ENCODE peak calls at places on chromosome 15, in eight cellular contexts. T is EH; V is naive thymus-derived CD8-positive, alpha-beta T cell; J is central memory CD4-positive, alpha-beta T cell; Y is H4; C is activated B cell treated with CpG ODN at 0.5 μM for 24 hours; O is NCI-H1417; X is pancreas. E is an unnamed sample.

GRCh38 chr15:72227192-72227586 is 3.8 kb downstream of the PKM start:
- DNase-seq in T (peak), V (no peak), J (peak), Y (peak), C (no peak), O (no peak), X (no peak), E (no peak)

GRCh38 chr15:39976291-39977274 is 42.7 kb downstream of the EIF2AK4 start:
- DNase-seq in T (peak), V (no peak), J (no peak), Y (peak), C (peak), O (no peak), X (peak), E (no peak)

GRCh38 chr15:68271854-68272471 is 5.6 kb upstream of the FEM1B start:
- DNase-seq in T (peak), V (no peak), J (no peak), Y (peak), C (no peak), O (peak), X (no peak), E (no peak)

GRCh38 chr15:56693761-56694160 is 39.5 kb downstream of the ZNF280D start:
- DNase-seq in T (peak), V (no peak), J (no peak), Y (no peak), C (no peak), O (no peak), X (no peak), E (no peak)

GRCh38 chr15:68730491-68731317 is 90.0 kb downstream of the ANP32A start:
- DNase-seq in T (peak), V (no peak), J (peak), Y (no peak), C (no peak), O (peak), X (no peak), E (no peak)

GRCh38 chr15:55846108-55846707 is 103.3 kb upstream of the PRTG start:
- DNase-seq in T (peak), V (no peak), J (peak), Y (peak), C (no peak), O (peak), X (no peak), E (peak)

GRCh38 chr15:100093211-100094126 is 248.3 kb downstream of the ADAMTS17 start:
- DNase-seq in T (no peak), V (no peak), J (no peak), Y (peak), C (no peak), O (no peak), X (no peak), E (no peak)

GRCh38 chr15:101193781-101194180 is 58.1 kb downstream of the CHSY1 start:
- DNase-seq in T (no peak), V (no peak), J (no peak), Y (no peak), C (no peak), O (no peak), X (no peak), E (no peak)

GRCh38 chr15:95017950-95018349 is 786.6 kb downstream of the MCTP2 start:
- DNase-seq in T (no peak), V (no peak), J (no peak), Y (peak), C (no peak), O (peak), X (peak), E (no peak)

GRCh38 chr15:43514241-43515057 is 3.0 kb upstream of the MAP1A start:
- DNase-seq in T (peak), V (no peak), J (peak), Y (no peak), C (no peak), O (peak), X (no peak), E (peak)

GRCh38 chr15:22963546-22964125 is 16.5 kb downstream of the CYFIP1 start:
- DNase-seq in T (no peak), V (no peak), J (no peak), Y (no peak), C (no peak), O (no peak), X (no peak), E (no peak)